ENCODE peak calls at places on chromosomes 11 and 22, in five cellular contexts. R is astrocyte, P is A549, X is tibial nerve, F is cardiac muscle cell. N is an unnamed sample.

GRCh38 chr11:1234771-1235614 is 12.1 kb downstream of the MUC5B start:
- DNase-seq in R (no peak), P (no peak), X (no peak), F (no peak), N (peak; percentile 10)

GRCh38 chr11:61706452-61707400 is 26.5 kb downstream of the DAGLA start:
- DNase-seq in R (no peak), P (no peak), X (no peak), F (peak; percentile 46), N (no peak)

GRCh38 chr11:71144736-71145135 is 107.6 kb downstream of the SHANK2 start:
- DNase-seq in R (no peak), P (no peak), X (no peak), F (no peak), N (no peak)

GRCh38 chr22:24099661-24100060 is 81.6 kb upstream of the SUSD2 start:
- DNase-seq in R (no peak), P (no peak), X (no peak), F (no peak), N (no peak)

GRCh38 chr11:61145228-61146005 is 15.8 kb downstream of the VPS37C start:
- DNase-seq in R (no peak), P (no peak), X (no peak), F (no peak), N (no peak)

GRCh38 chr22:44337658-44338004 is 24.9 kb upstream of the SHISAL1 start:
- DNase-seq in R (peak; percentile 64), P (peak; percentile 38), X (no peak), F (peak; percentile 47), N (no peak)

GRCh38 chr11:34512810-34513673 is 552 bp downstream of the ELF5 start:
- DNase-seq in R (peak; percentile 18), P (peak; percentile 81), X (peak; percentile 18), F (peak; percentile 56), N (no peak)

GRCh38 chr11:67261942-67262681 is 4.2 kb upstream of the GRK2 start:
- DNase-seq in R (no peak), P (no peak), X (no peak), F (no peak), N (peak; percentile 64)

GRCh38 chr22:31345331-31346254 is 553 bp downstream of the PATZ1 start:
- DNase-seq in R (peak; percentile 74), P (peak; percentile 62), X (peak; percentile 71), F (peak; percentile 95), N (peak; percentile 86)

GRCh38 chr11:130439876-130440275 is 8.6 kb upstream of the ADAMTS15 start:
- DNase-seq in R (peak; percentile 74), P (no peak), X (no peak), F (no peak), N (no peak)

GRCh38 chr11:72821920-72822799 is 7.9 kb downstream of the ATG16L2 start:
- DNase-seq in R (peak; percentile 73), P (peak; percentile 94), X (peak; percentile 66), F (peak; percentile 95), N (peak; percentile 96)

GRCh38 chr11:32830413-32830738 is 649 bp downstream of the PRRG4 start:
- DNase-seq in R (no peak), P (no peak), X (no peak), F (no peak), N (no peak)

GRCh38 chr11:128380280-128380604 is 207.1 kb downstream of the ETS1 start:
- DNase-seq in R (no peak), P (no peak), X (no peak), F (no peak), N (no peak)

GRCh38 chr11:134464981-134465730 is 53.1 kb upstream of the B3GAT1 start:
- DNase-seq in R (no peak), P (no peak), X (no peak), F (no peak), N (no peak)

GRCh38 chr11:12270215-12270797 is 107.1 kb upstream of the PARVA start:
- DNase-seq in R (no peak), P (no peak), X (no peak), F (no peak), N (no peak)

GRCh38 chr11:35158371-35159081 is 19.6 kb downstream of the CD44 start:
- DNase-seq in R (no peak), P (no peak), X (peak; percentile 54), F (no peak), N (peak; percentile 53)

GRCh38 chr22:32693102-32693501 is 108.4 kb upstream of the TIMP3 start:
- DNase-seq in R (peak; percentile 34), P (no peak), X (no peak), F (no peak), N (no peak)

GRCh38 chr22:47624277-47625012 is 862.0 kb downstream of the TBC1D22A start:
- DNase-seq in R (no peak), P (no peak), X (no peak), F (no peak), N (no peak)

GRCh38 chr22:48396785-48397530 is 1430.7 kb downstream of the BRD1 start:
- DNase-seq in R (no peak), P (no peak), X (no peak), F (no peak), N (no peak)

GRCh38 chr22:49660794-49661781 is 166.6 kb downstream of the BRD1 start:
- DNase-seq in R (no peak), P (no peak), X (no peak), F (no peak), N (no peak)

GRCh38 chr11:11280826-11281225 is 72.2 kb downstream of the CSNK2A3 start:
- DNase-seq in R (no peak), P (no peak), X (no peak), F (no peak), N (no peak)

GRCh38 chr22:20857247-20857643 is 1.4 kb downstream of the PI4KA start:
- DNase-seq in R (no peak), P (no peak), X (no peak), F (no peak), N (no peak)
- H3K4me3 ChIP-seq in R (peak overlapping the region; percentile 77), P (peak overlapping the region; percentile 78), X (no peak overlapping the region), F (peak overlapping the region; percentile 68), N (peak overlapping the region; percentile 65)

GRCh38 chr11:119236891-119237290 is 30.8 kb downstream of the CBL start:
- DNase-seq in R (peak; percentile 43), P (no peak), X (no peak), F (no peak), N (no peak)

GRCh38 chr11:119237515-119237914 is 31.4 kb downstream of the CBL start:
- DNase-seq in R (no peak), P (no peak), X (no peak), F (no peak), N (no peak)

GRCh38 chr11:119236490-119236889 is 30.4 kb downstream of the CBL start:
- DNase-seq in R (peak; percentile 15), P (no peak), X (no peak), F (no peak), N (no peak)
- H3K4me1 ChIP-seq in R (no peaks in the 10 kb centered on the region), P (peaks cover 5% of the 10 kb centered on the region), X (no peaks in the 10 kb centered on the region), F (no peaks in the 10 kb centered on the region), N (no peaks in the 10 kb centered on the region)

GRCh38 chr11:31815743-31816466 is 4.8 kb upstream of the PAX6 start:
- DNase-seq in R (peak; percentile 6), P (no peak), X (peak; percentile 3), F (no peak), N (no peak)
- H3K4me3 ChIP-seq in R (peak overlapping the region; percentile 60), P (peak overlapping the region; percentile 38), X (peak overlapping the region; percentile 7), F (no peak overlapping the region), N (peak overlapping the region; percentile 36)

DNA sequence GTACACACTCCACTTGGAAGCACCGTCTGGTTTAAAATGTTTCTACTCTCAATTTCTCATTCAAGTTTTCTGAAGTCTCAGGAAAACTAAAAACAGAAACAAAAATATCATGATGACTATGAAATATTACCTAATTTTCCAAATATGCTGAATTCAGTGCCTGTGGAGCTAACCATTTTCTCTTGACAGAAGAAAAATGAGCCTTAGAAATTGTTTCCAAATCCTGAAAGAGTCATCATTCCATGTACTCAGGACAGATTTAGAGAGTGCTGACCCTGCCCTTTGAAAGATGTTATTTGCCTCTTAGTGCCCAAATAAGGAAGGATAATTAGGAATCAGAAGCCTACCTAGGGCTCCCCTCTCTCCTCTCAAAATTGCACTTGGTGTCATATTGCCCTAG is 49.0 kb upstream of the TOP3B start:
- DNase-seq in R (no peak), P (no peak), X (no peak), F (no peak), N (no peak)
- H3K4me1 ChIP-seq in R (no peaks in the 10 kb centered on the region), P (no peaks in the 10 kb centered on the region), X (no peaks in the 10 kb centered on the region), F (peaks cover 4% of the 10 kb centered on the region), N (peaks cover 6% of the 10 kb centered on the region)

DNA sequence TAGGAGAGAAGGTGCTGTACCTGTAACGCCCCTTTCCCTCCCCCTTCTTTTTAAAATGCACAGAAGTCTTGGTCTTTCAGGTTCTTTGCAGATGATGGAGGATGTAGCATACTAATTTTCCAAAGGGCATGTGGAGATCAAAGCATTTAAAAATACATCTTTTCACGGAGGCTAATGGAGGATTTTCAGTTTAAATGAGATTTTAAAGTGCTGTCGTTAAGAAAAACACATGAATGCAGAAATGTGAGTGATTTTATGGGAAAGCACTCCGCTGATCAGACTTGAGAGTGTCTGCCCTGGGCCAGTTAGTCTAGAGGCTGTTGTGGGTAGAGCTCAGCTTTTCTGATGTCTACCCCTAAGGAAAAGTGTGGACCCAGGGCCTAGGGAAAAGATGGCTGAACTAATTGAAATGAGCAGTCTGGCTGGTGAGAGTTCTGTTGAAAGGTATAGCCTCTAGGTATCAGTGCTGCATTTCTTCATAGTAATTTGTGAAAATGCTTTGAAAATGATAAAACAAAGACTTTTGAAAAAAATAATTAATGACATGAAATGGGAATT is 2.5 kb downstream of the AMOTL1 start:
- DNase-seq in R (no peak), P (no peak), X (no peak), F (no peak), N (no peak)
- H3K4me3 ChIP-seq in R (peak overlapping the region; percentile 94), P (no peak overlapping the region), X (no peak overlapping the region), F (no peak overlapping the region), N (peak overlapping the region; percentile 69)

GRCh38 chr11:66081505-66081904 is 11.4 kb downstream of the PACS1 start:
- DNase-seq in R (peak; percentile 33), P (no peak), X (peak; percentile 21), F (no peak), N (peak; percentile 68)

GRCh38 chr11:66076561-66076960 is 6.5 kb downstream of the PACS1 start:
- DNase-seq in R (peak; percentile 26), P (no peak), X (no peak), F (no peak), N (no peak)

GRCh38 chr11:66082936-66083698 is 13.0 kb downstream of the PACS1 start:
- DNase-seq in R (peak; percentile 41), P (no peak), X (no peak), F (peak; percentile 27), N (no peak)

GRCh38 chr11:66085071-66085470 is 15.0 kb downstream of the PACS1 start:
- DNase-seq in R (no peak), P (no peak), X (no peak), F (no peak), N (no peak)

GRCh38 chr11:66080055-66080817 is 10.2 kb downstream of the PACS1 start:
- DNase-seq in R (peak; percentile 74), P (peak; percentile 49), X (peak; percentile 56), F (no peak), N (no peak)
- H3K4me1 ChIP-seq in R (peaks cover 33% of the 10 kb centered on the region), P (peaks cover 82% of the 10 kb centered on the region), X (peaks cover 42% of the 10 kb centered on the region), F (peaks cover 18% of the 10 kb centered on the region), N (peaks cover 15% of the 10 kb centered on the region)